ENCODE peak calls at places on chromosome 21, in eight cellular contexts. One of them, this sample, is unnamed.

GRCh38 chr21:31530918-31531705 is 128.4 kb upstream of the SOD1 start:
- DNase-seq in body of pancreas: peak
- DNase-seq in pancreas: no peak
- DNase-seq in stomach: peak
- DNase-seq in breast epithelium: no peak
- DNase-seq in cardiac muscle cell: no peak
- DNase-seq in brain microvascular endothelial cell: no peak
- DNase-seq in psoas muscle: no peak
- DNase-seq in this sample: peak

GRCh38 chr21:45405819-45406762 is 1.1 kb downstream of the COL18A1 start:
- DNase-seq in brain microvascular endothelial cell: no peak
- DNase-seq in body of pancreas: no peak
- DNase-seq in psoas muscle: peak
- DNase-seq in cardiac muscle cell: no peak
- DNase-seq in breast epithelium: no peak
- DNase-seq in stomach: no peak
- DNase-seq in pancreas: no peak
- DNase-seq in this sample: no peak

GRCh38 chr21:31136891-31137290 is 98.6 kb upstream of the KRTAP19-8 start:
- DNase-seq in stomach: no peak
- DNase-seq in cardiac muscle cell: peak
- DNase-seq in breast epithelium: no peak
- DNase-seq in psoas muscle: no peak
- DNase-seq in body of pancreas: peak
- DNase-seq in brain microvascular endothelial cell: peak
- DNase-seq in pancreas: no peak
- DNase-seq in this sample: peak

GRCh38 chr21:46216132-46216747 is 12.3 kb downstream of the LSS start:
- DNase-seq in body of pancreas: no peak
- DNase-seq in pancreas: no peak
- DNase-seq in breast epithelium: no peak
- DNase-seq in brain microvascular endothelial cell: no peak
- DNase-seq in cardiac muscle cell: no peak
- DNase-seq in psoas muscle: no peak
- DNase-seq in stomach: no peak
- DNase-seq in this sample: no peak

GRCh38 chr21:8992731-8993174 is 1528.6 kb upstream of the TPTE start:
- DNase-seq in pancreas: no peak
- DNase-seq in breast epithelium: no peak
- DNase-seq in psoas muscle: peak
- DNase-seq in cardiac muscle cell: no peak
- DNase-seq in stomach: no peak
- DNase-seq in brain microvascular endothelial cell: no peak
- DNase-seq in body of pancreas: no peak
- DNase-seq in this sample: no peak

GRCh38 chr21:45124596-45124995 is 50.2 kb downstream of the ADARB1 start:
- DNase-seq in breast epithelium: no peak
- DNase-seq in brain microvascular endothelial cell: no peak
- DNase-seq in body of pancreas: no peak
- DNase-seq in pancreas: no peak
- DNase-seq in stomach: no peak
- DNase-seq in cardiac muscle cell: no peak
- DNase-seq in psoas muscle: no peak
- DNase-seq in this sample: no peak

GRCh38 chr21:42614811-42615342 is 38.5 kb upstream of the PDE9A start:
- DNase-seq in pancreas: peak
- DNase-seq in brain microvascular endothelial cell: no peak
- DNase-seq in body of pancreas: peak
- DNase-seq in psoas muscle: no peak
- DNase-seq in cardiac muscle cell: no peak
- DNase-seq in breast epithelium: peak
- DNase-seq in stomach: peak
- DNase-seq in this sample: no peak

GRCh38 chr21:45310446-45310845 is 22.8 kb upstream of the POFUT2 start:
- DNase-seq in cardiac muscle cell: no peak
- DNase-seq in breast epithelium: no peak
- DNase-seq in pancreas: no peak
- DNase-seq in body of pancreas: no peak
- DNase-seq in stomach: no peak
- DNase-seq in psoas muscle: no peak
- DNase-seq in brain microvascular endothelial cell: no peak
- DNase-seq in this sample: no peak

GRCh38 chr21:31732538-31732864 is 583 bp upstream of the SCAF4 start:
- DNase-seq in psoas muscle: no peak
- DNase-seq in breast epithelium: no peak
- DNase-seq in cardiac muscle cell: no peak
- DNase-seq in stomach: no peak
- DNase-seq in pancreas: no peak
- DNase-seq in brain microvascular endothelial cell: peak
- DNase-seq in body of pancreas: no peak
- DNase-seq in this sample: no peak

GRCh38 chr21:22421416-22422190 is 1423.4 kb downstream of the NCAM2 start:
- DNase-seq in body of pancreas: no peak
- DNase-seq in brain microvascular endothelial cell: no peak
- DNase-seq in stomach: no peak
- DNase-seq in breast epithelium: no peak
- DNase-seq in cardiac muscle cell: no peak
- DNase-seq in psoas muscle: no peak
- DNase-seq in pancreas: no peak
- DNase-seq in this sample: no peak

GRCh38 chr21:27562303-27562702 is 595.4 kb upstream of the ADAMTS5 start:
- DNase-seq in stomach: no peak
- DNase-seq in cardiac muscle cell: no peak
- DNase-seq in psoas muscle: no peak
- DNase-seq in brain microvascular endothelial cell: no peak
- DNase-seq in pancreas: no peak
- DNase-seq in body of pancreas: no peak
- DNase-seq in breast epithelium: no peak
- DNase-seq in this sample: no peak

GRCh38 chr21:37145635-37146111 is 72.6 kb downstream of the TTC3 start:
- DNase-seq in breast epithelium: no peak
- DNase-seq in psoas muscle: no peak
- DNase-seq in stomach: no peak
- DNase-seq in cardiac muscle cell: peak
- DNase-seq in body of pancreas: no peak
- DNase-seq in brain microvascular endothelial cell: peak
- DNase-seq in pancreas: no peak
- DNase-seq in this sample: peak

GRCh38 chr21:31162079-31162699 is 123.9 kb upstream of the KRTAP19-8 start:
- DNase-seq in psoas muscle: no peak
- DNase-seq in stomach: no peak
- DNase-seq in pancreas: no peak
- DNase-seq in breast epithelium: no peak
- DNase-seq in body of pancreas: no peak
- DNase-seq in cardiac muscle cell: no peak
- DNase-seq in brain microvascular endothelial cell: no peak
- DNase-seq in this sample: no peak

GRCh38 chr21:23394458-23394857 is 2212.8 kb downstream of the MRPL39 start:
- DNase-seq in body of pancreas: no peak
- DNase-seq in brain microvascular endothelial cell: no peak
- DNase-seq in breast epithelium: no peak
- DNase-seq in stomach: no peak
- DNase-seq in psoas muscle: no peak
- DNase-seq in pancreas: no peak
- DNase-seq in cardiac muscle cell: no peak
- DNase-seq in this sample: no peak

GRCh38 chr21:36630485-36631206 is 68.3 kb upstream of the SIM2 start:
- DNase-seq in cardiac muscle cell: peak
- DNase-seq in pancreas: peak
- DNase-seq in breast epithelium: no peak
- DNase-seq in psoas muscle: no peak
- DNase-seq in brain microvascular endothelial cell: peak
- DNase-seq in stomach: peak
- DNase-seq in body of pancreas: peak
- DNase-seq in this sample: no peak

GRCh38 chr21:36461918-36462486 is 17.9 kb downstream of the CLDN14 start:
- DNase-seq in breast epithelium: no peak
- DNase-seq in cardiac muscle cell: no peak
- DNase-seq in pancreas: no peak
- DNase-seq in brain microvascular endothelial cell: no peak
- DNase-seq in body of pancreas: peak
- DNase-seq in psoas muscle: no peak
- DNase-seq in stomach: no peak
- DNase-seq in this sample: no peak

GRCh38 chr21:39673736-39674135 is 61.0 kb downstream of the B3GALT5 start:
- DNase-seq in stomach: no peak
- DNase-seq in cardiac muscle cell: no peak
- DNase-seq in pancreas: peak
- DNase-seq in breast epithelium: no peak
- DNase-seq in body of pancreas: peak
- DNase-seq in brain microvascular endothelial cell: no peak
- DNase-seq in psoas muscle: no peak
- DNase-seq in this sample: no peak

GRCh38 chr21:29258626-29259335 is 39.9 kb upstream of the BACH1 start:
- DNase-seq in psoas muscle: no peak
- DNase-seq in pancreas: no peak
- DNase-seq in brain microvascular endothelial cell: peak
- DNase-seq in breast epithelium: no peak
- DNase-seq in cardiac muscle cell: peak
- DNase-seq in body of pancreas: no peak
- DNase-seq in stomach: no peak
- DNase-seq in this sample: peak

GRCh38 chr21:28334407-28334806 is 658.3 kb downstream of the LTN1 start:
- DNase-seq in breast epithelium: no peak
- DNase-seq in cardiac muscle cell: no peak
- DNase-seq in stomach: no peak
- DNase-seq in body of pancreas: no peak
- DNase-seq in brain microvascular endothelial cell: no peak
- DNase-seq in pancreas: no peak
- DNase-seq in psoas muscle: no peak
- DNase-seq in this sample: no peak

GRCh38 chr21:26116456-26117011 is 54.0 kb downstream of the APP start:
- DNase-seq in body of pancreas: peak
- DNase-seq in psoas muscle: no peak
- DNase-seq in brain microvascular endothelial cell: no peak
- DNase-seq in cardiac muscle cell: peak
- DNase-seq in pancreas: no peak
- DNase-seq in stomach: no peak
- DNase-seq in breast epithelium: no peak
- DNase-seq in this sample: peak

GRCh38 chr21:26117972-26118367 is 52.6 kb downstream of the APP start:
- DNase-seq in brain microvascular endothelial cell: no peak
- DNase-seq in stomach: no peak
- DNase-seq in pancreas: no peak
- DNase-seq in psoas muscle: no peak
- DNase-seq in body of pancreas: no peak
- DNase-seq in cardiac muscle cell: no peak
- DNase-seq in breast epithelium: no peak
- DNase-seq in this sample: no peak

GRCh38 chr21:26118928-26119540 is 51.5 kb downstream of the APP start:
- DNase-seq in body of pancreas: no peak
- DNase-seq in cardiac muscle cell: no peak
- DNase-seq in psoas muscle: no peak
- DNase-seq in stomach: no peak
- DNase-seq in brain microvascular endothelial cell: no peak
- DNase-seq in breast epithelium: no peak
- DNase-seq in pancreas: no peak
- DNase-seq in this sample: no peak

GRCh38 chr21:26115899-26116298 is 54.7 kb downstream of the APP start:
- DNase-seq in brain microvascular endothelial cell: peak
- DNase-seq in breast epithelium: no peak
- DNase-seq in cardiac muscle cell: peak
- DNase-seq in stomach: no peak
- DNase-seq in psoas muscle: no peak
- DNase-seq in body of pancreas: no peak
- DNase-seq in pancreas: no peak
- DNase-seq in this sample: peak

GRCh38 chr21:26117324-26117971 is 53.1 kb downstream of the APP start:
- DNase-seq in cardiac muscle cell: no peak
- DNase-seq in psoas muscle: no peak
- DNase-seq in body of pancreas: no peak
- DNase-seq in breast epithelium: no peak
- DNase-seq in pancreas: no peak
- DNase-seq in stomach: no peak
- DNase-seq in brain microvascular endothelial cell: no peak
- DNase-seq in this sample: no peak
- H3K4me3 ChIP-seq in cardiac muscle cell: no peak
- H3K4me3 ChIP-seq in psoas muscle: no peak
- H3K4me3 ChIP-seq in body of pancreas: no peak
- H3K4me3 ChIP-seq in breast epithelium: no peak
- H3K4me3 ChIP-seq in pancreas: no peak
- H3K4me3 ChIP-seq in stomach: no peak
- H3K4me3 ChIP-seq in brain microvascular endothelial cell: no peak
- H3K4me3 ChIP-seq in this sample: no peak

GRCh38 chr21:20739421-20739820 is 258.8 kb upstream of the NCAM2 start:
- DNase-seq in pancreas: no peak
- DNase-seq in body of pancreas: no peak
- DNase-seq in stomach: no peak
- DNase-seq in cardiac muscle cell: no peak
- DNase-seq in breast epithelium: no peak
- DNase-seq in brain microvascular endothelial cell: no peak
- DNase-seq in psoas muscle: no peak
- DNase-seq in this sample: no peak
- TF ChIP-seq CTCF in pancreas: no peak
- TF ChIP-seq CTCF in body of pancreas: no peak
- TF ChIP-seq CTCF in stomach: no peak
- TF ChIP-seq CTCF in cardiac muscle cell: no peak
- TF ChIP-seq CTCF in breast epithelium: no peak
- TF ChIP-seq CTCF in brain microvascular endothelial cell: peak
- TF ChIP-seq CTCF in psoas muscle: no peak
- TF ChIP-seq CTCF in this sample: no peak

GRCh38 chr21:34523019-34523418 is 11.0 kb upstream of the KCNE1 start:
- DNase-seq in body of pancreas: no peak
- DNase-seq in breast epithelium: no peak
- DNase-seq in brain microvascular endothelial cell: no peak
- DNase-seq in psoas muscle: no peak
- DNase-seq in cardiac muscle cell: no peak
- DNase-seq in stomach: peak
- DNase-seq in pancreas: no peak
- DNase-seq in this sample: no peak

GRCh38 chr21:34522284-34522683 is 10.3 kb upstream of the KCNE1 start:
- DNase-seq in stomach: no peak
- DNase-seq in cardiac muscle cell: no peak
- DNase-seq in psoas muscle: no peak
- DNase-seq in breast epithelium: no peak
- DNase-seq in brain microvascular endothelial cell: no peak
- DNase-seq in body of pancreas: peak
- DNase-seq in pancreas: no peak
- DNase-seq in this sample: no peak

GRCh38 chr21:34526236-34526617 is 14.2 kb upstream of the KCNE1 start:
- DNase-seq in breast epithelium: no peak
- DNase-seq in psoas muscle: no peak
- DNase-seq in body of pancreas: no peak
- DNase-seq in cardiac muscle cell: peak
- DNase-seq in brain microvascular endothelial cell: no peak
- DNase-seq in pancreas: no peak
- DNase-seq in stomach: no peak
- DNase-seq in this sample: no peak

GRCh38 chr21:34526618-34527290 is 14.7 kb upstream of the KCNE1 start:
- DNase-seq in body of pancreas: peak
- DNase-seq in psoas muscle: peak
- DNase-seq in cardiac muscle cell: peak
- DNase-seq in stomach: peak
- DNase-seq in pancreas: peak
- DNase-seq in brain microvascular endothelial cell: peak
- DNase-seq in breast epithelium: peak
- DNase-seq in this sample: peak

GRCh38 chr21:34524671-34525601 is 12.9 kb upstream of the KCNE1 start:
- DNase-seq in stomach: no peak
- DNase-seq in pancreas: no peak
- DNase-seq in brain microvascular endothelial cell: no peak
- DNase-seq in cardiac muscle cell: peak
- DNase-seq in breast epithelium: no peak
- DNase-seq in body of pancreas: no peak
- DNase-seq in psoas muscle: no peak
- DNase-seq in this sample: peak
- H3K4me3 ChIP-seq in stomach: peak
- H3K4me3 ChIP-seq in pancreas: peak
- H3K4me3 ChIP-seq in brain microvascular endothelial cell: peak
- H3K4me3 ChIP-seq in cardiac muscle cell: no peak
- H3K4me3 ChIP-seq in breast epithelium: peak
- H3K4me3 ChIP-seq in body of pancreas: no peak
- H3K4me3 ChIP-seq in psoas muscle: peak
- H3K4me3 ChIP-seq in this sample: peak

GRCh38 chr21:34762761-34763160 is 94.0 kb downstream of the CLIC6 start:
- DNase-seq in psoas muscle: no peak
- DNase-seq in brain microvascular endothelial cell: no peak
- DNase-seq in cardiac muscle cell: peak
- DNase-seq in breast epithelium: no peak
- DNase-seq in pancreas: no peak
- DNase-seq in body of pancreas: no peak
- DNase-seq in stomach: no peak
- DNase-seq in this sample: peak
- TF ChIP-seq CTCF in psoas muscle: no peak
- TF ChIP-seq CTCF in brain microvascular endothelial cell: peak
- TF ChIP-seq CTCF in cardiac muscle cell: no peak
- TF ChIP-seq CTCF in breast epithelium: no peak
- TF ChIP-seq CTCF in pancreas: no peak
- TF ChIP-seq CTCF in body of pancreas: no peak
- TF ChIP-seq CTCF in stomach: no peak
- TF ChIP-seq CTCF in this sample: peak